ENCODE peak calls at places on chromosomes 6 and 20, in five cellular contexts. W is T follicular helper cell; I is NCI-H1105; E is activated naive CD8-positive, alpha-beta T cell treated with anti-CD3 and anti-CD28 coated beads, Interleukin-2, amount 50 U/mL, for 16 hours; U is K562. K is an unnamed sample.

GRCh38 chr6:31879901-31880300 is 1.1 kb upstream of the SLC44A4 start:
- DNase-seq in W (no peak), I (no peak), E (no peak), U (no peak), K (no peak)

GRCh38 chr6:21665101-21665435 is 71.5 kb downstream of the SOX4 start:
- DNase-seq in W (no peak), I (no peak), E (no peak), U (no peak), K (no peak)

GRCh38 chr6:139862311-139862710 is 487.9 kb upstream of the CITED2 start:
- DNase-seq in W (no peak), I (no peak), E (no peak), U (no peak), K (no peak)

GRCh38 chr6:15953152-15953880 is 175.6 kb upstream of the MYLIP start:
- DNase-seq in W (no peak), I (no peak), E (no peak), U (no peak), K (no peak)

GRCh38 chr6:108847738-108848115 is 495 bp upstream of the ARMC2 start:
- DNase-seq in W (no peak), I (no peak), E (no peak), U (no peak), K (no peak)

GRCh38 chr6:56366112-56366852 is 118.9 kb upstream of the COL21A1 start:
- DNase-seq in W (no peak), I (no peak), E (no peak), U (no peak), K (no peak)

GRCh38 chr6:127058027-127058426 is 60.4 kb upstream of the RSPO3 start:
- DNase-seq in W (no peak), I (no peak), E (no peak), U (no peak), K (no peak)

GRCh38 chr6:12288211-12288618 is 1.9 kb upstream of the EDN1 start:
- DNase-seq in W (no peak), I (no peak), E (no peak), U (no peak), K (no peak)

GRCh38 chr20:10209091-10209490 is 9.5 kb upstream of the SNAP25 start:
- DNase-seq in W (no peak), I (no peak), E (no peak), U (no peak), K (no peak)

GRCh38 chr6:157961829-157962228 is 19.8 kb upstream of the SYNJ2 start:
- DNase-seq in W (no peak), I (no peak), E (no peak), U (no peak), K (no peak)

GRCh38 chr20:38304845-38305447 is 990 bp downstream of the BPI start:
- DNase-seq in W (no peak), I (no peak), E (no peak), U (peak), K (no peak)

GRCh38 chr20:18739785-18740184 is 73.8 kb upstream of the SCP2D1 start:
- DNase-seq in W (no peak), I (no peak), E (no peak), U (peak), K (no peak)

GRCh38 chr6:124753001-124753400 is 209.2 kb upstream of the RNF217 start:
- DNase-seq in W (no peak), I (no peak), E (no peak), U (no peak), K (no peak)

GRCh38 chr6:35044145-35044745 is 96.9 kb downstream of the TCP11 start:
- DNase-seq in W (no peak), I (no peak), E (no peak), U (no peak), K (no peak)

GRCh38 chr6:137016366-137016765 is 28.4 kb downstream of the IL20RA start:
- DNase-seq in W (no peak), I (no peak), E (no peak), U (no peak), K (no peak)

GRCh38 chr6:35093118-35093445 is 48.1 kb downstream of the TCP11 start:
- DNase-seq in W (no peak), I (no peak), E (no peak), U (no peak), K (no peak)

GRCh38 chr6:114100421-114100820 is 129.5 kb upstream of the HDAC2 start:
- DNase-seq in W (no peak), I (no peak), E (no peak), U (no peak), K (no peak)

GRCh38 chr6:33417127-33417902 is 592 bp downstream of the CUTA start:
- DNase-seq in W (no peak), I (no peak), E (no peak), U (peak), K (no peak)

GRCh38 chr20:50313827-50314226 is 123.2 kb downstream of the CEBPB start:
- DNase-seq in W (no peak), I (no peak), E (no peak), U (no peak), K (no peak)

GRCh38 chr6:44788387-44788981 is 401.0 kb downstream of the CDC5L start:
- DNase-seq in W (no peak), I (no peak), E (no peak), U (no peak), K (no peak)

GRCh38 chr20:57433658-57434389 is 42.6 kb downstream of the RBM38 start:
- DNase-seq in W (no peak), I (no peak), E (no peak), U (no peak), K (no peak)

GRCh38 chr6:30889921-30890645 is 5.8 kb downstream of the DDR1 start:
- DNase-seq in W (no peak), I (peak), E (no peak), U (no peak), K (no peak)

GRCh38 chr6:138403324-138403800 is 661 bp upstream of the HEBP2 start:
- DNase-seq in W (no peak), I (peak), E (no peak), U (peak), K (peak)

GRCh38 chr6:160357088-160357487 is 8.9 kb downstream of the SLC22A3 start:
- DNase-seq in W (no peak), I (no peak), E (no peak), U (no peak), K (no peak)

GRCh38 chr6:15907914-15908518 is 220.9 kb upstream of the MYLIP start:
- DNase-seq in W (no peak), I (peak), E (no peak), U (peak), K (no peak)

GRCh38 chr6:137699036-137699683 is 167.9 kb upstream of the TNFAIP3 start:
- DNase-seq in W (no peak), I (no peak), E (no peak), U (no peak), K (no peak)